ENCODE peak calls at places on chromosomes 1 and 21, in ten cellular contexts. J is HuH-7; G is Caco-2; D is fibroblast of the conjunctiva; X is midbrain; V is ELR; K is stimulated activated CD8-positive, alpha-beta memory T cell treated with anti-CD3 and anti-CD28 coated beads, Interleukin-4, amount 100 ng/mL, for 24 hours; N is fibroblast of the aortic adventitia; E is AG09319; B is neural crest cell. M is an unnamed sample.

GRCh38 chr1:19122668-19123067 is 87.4 kb downstream of the UBR4 start:
- DNase-seq in J (no peak), G (no peak), D (no peak), X (no peak), V (peak), K (no peak), N (peak), E (no peak), B (no peak), M (peak)

GRCh38 chr21:41817877-41818855 is 51.3 kb upstream of the RIPK4 start:
- DNase-seq in J (no peak), G (no peak), D (no peak), X (no peak), V (no peak), K (no peak), N (no peak), E (no peak), B (no peak), M (no peak)

GRCh38 chr1:91856996-91857395 is 29.0 kb downstream of the TGFBR3 start:
- DNase-seq in J (no peak), G (no peak), D (no peak), X (no peak), V (no peak), K (no peak), N (no peak), E (no peak), B (no peak), M (no peak)

GRCh38 chr1:16174886-16175598 is 19.2 kb upstream of the EPHA2 start:
- DNase-seq in J (no peak), G (no peak), D (no peak), X (peak), V (no peak), K (no peak), N (no peak), E (no peak), B (peak), M (no peak)

GRCh38 chr1:109977657-109978378 is 6.7 kb upstream of the AHCYL1 start:
- DNase-seq in J (no peak), G (no peak), D (no peak), X (no peak), V (no peak), K (no peak), N (peak), E (no peak), B (no peak), M (no peak)

GRCh38 chr1:7248402-7248805 is 463.1 kb downstream of the CAMTA1 start:
- DNase-seq in J (no peak), G (no peak), D (no peak), X (no peak), V (no peak), K (no peak), N (no peak), E (no peak), B (no peak), M (no peak)

GRCh38 chr1:88300864-88301263 is 383.2 kb upstream of the PKN2 start:
- DNase-seq in J (no peak), G (no peak), D (no peak), X (no peak), V (no peak), K (no peak), N (no peak), E (no peak), B (no peak), M (no peak)

GRCh38 chr1:155128755-155129473 is 1.2 kb downstream of the EFNA1 start:
- DNase-seq in J (peak), G (peak), D (no peak), X (peak), V (no peak), K (no peak), N (no peak), E (no peak), B (no peak), M (peak)

GRCh38 chr1:155893389-155894142 is 17.6 kb downstream of the RIT1 start:
- DNase-seq in J (no peak), G (no peak), D (no peak), X (no peak), V (peak), K (no peak), N (peak), E (no peak), B (no peak), M (no peak)

GRCh38 chr1:9440763-9441194 is 98.5 kb upstream of the SLC25A33 start:
- DNase-seq in J (no peak), G (no peak), D (no peak), X (peak), V (no peak), K (no peak), N (no peak), E (no peak), B (no peak), M (no peak)

GRCh38 chr1:92079441-92079840 is 704 bp upstream of the BTBD8 start:
- DNase-seq in J (no peak), G (no peak), D (no peak), X (no peak), V (no peak), K (no peak), N (no peak), E (no peak), B (no peak), M (no peak)

GRCh38 chr1:181601186-181601950 is 118.1 kb downstream of the CACNA1E start:
- DNase-seq in J (no peak), G (no peak), D (no peak), X (no peak), V (no peak), K (no peak), N (no peak), E (no peak), B (no peak), M (no peak)